ENCODE peak calls at places on chromosomes 2 and 18, in four cellular contexts. I is HepG2, B is SK-N-SH, Z is H1. E is an unnamed sample.

GRCh38 chr2:19355931-19356544 is 2.4 kb downstream of the OSR1 start:
- DNase-seq in B (peak; percentile 61), Z (no peak), I (no peak), E (no peak)

GRCh38 chr2:36163520-36164239 is 191.9 kb upstream of the CRIM1 start:
- DNase-seq in Z (no peak), B (no peak), I (no peak), E (no peak)

GRCh38 chr2:226320073-226320948 is 479.3 kb downstream of the IRS1 start:
- DNase-seq in I (no peak), Z (no peak), B (no peak), E (no peak)

GRCh38 chr2:332592-332991 is 44.7 kb upstream of the ALKAL2 start:
- DNase-seq in B (no peak), I (no peak), Z (no peak), E (no peak)

GRCh38 chr2:202718614-202719013 is 83.8 kb downstream of the FAM117B start:
- DNase-seq in B (peak; percentile 36), Z (no peak), I (peak; percentile 43), E (no peak)

GRCh38 chr18:75582406-75582821 is 154.9 kb upstream of the SMIM21 start:
- DNase-seq in I (no peak), B (no peak), Z (no peak), E (no peak)

GRCh38 chr18:69400976-69401474 is 337 bp downstream of the DOK6 start:
- DNase-seq in Z (peak; percentile 62), B (peak; percentile 81), I (no peak), E (no peak)

GRCh38 chr2:160085662-160086061 is 23.2 kb upstream of the PLA2R1 start:
- DNase-seq in I (no peak), B (no peak), Z (no peak), E (no peak)

GRCh38 chr2:241773511-241774418 is 2.9 kb upstream of the GAL3ST2 start:
- DNase-seq in Z (peak; percentile 45), B (peak; percentile 39), I (peak; percentile 71), E (no peak)

GRCh38 chr18:8990276-8991031 is 112.0 kb upstream of the NDUFV2 start:
- DNase-seq in I (no peak), Z (no peak), B (no peak), E (no peak)

GRCh38 chr2:43276962-43277383 is 50.6 kb upstream of the ZFP36L2 start:
- DNase-seq in B (peak; percentile 56), I (no peak), Z (no peak), E (no peak)

GRCh38 chr18:76490701-76491171 is 4.3 kb downstream of the ZNF516 start:
- DNase-seq in I (no peak), Z (no peak), B (peak; percentile 44), E (no peak)

GRCh38 chr2:68251855-68252406 is 401 bp downstream of the PPP3R1 start:
- DNase-seq in Z (peak; percentile 57), I (no peak), B (peak; percentile 71), E (no peak)

GRCh38 chr18:987325-988186 is 82.9 kb downstream of the ADCYAP1 start:
- DNase-seq in Z (no peak), I (no peak), B (no peak), E (no peak)
- TF ChIP-seq TCF12 in Z (no peak), I (no peak), B (no peak), E (no peak)

GRCh38 chr18:26863122-26863879 is 2.2 kb downstream of the AQP4 start:
- DNase-seq in B (peak; percentile 78), I (no peak), Z (peak; percentile 78), E (no peak)
- TF ChIP-seq TCF12 in B (no peak), I (no peak), Z (no peak), E (no peak)

GRCh38 chr2:238166391-238167343 is 7.9 kb downstream of the ERFE start:
- DNase-seq in I (no peak), Z (no peak), B (peak; percentile 25), E (no peak)
- TF ChIP-seq TCF12 in I (no peak), Z (no peak), B (no peak), E (no peak)

DNA sequence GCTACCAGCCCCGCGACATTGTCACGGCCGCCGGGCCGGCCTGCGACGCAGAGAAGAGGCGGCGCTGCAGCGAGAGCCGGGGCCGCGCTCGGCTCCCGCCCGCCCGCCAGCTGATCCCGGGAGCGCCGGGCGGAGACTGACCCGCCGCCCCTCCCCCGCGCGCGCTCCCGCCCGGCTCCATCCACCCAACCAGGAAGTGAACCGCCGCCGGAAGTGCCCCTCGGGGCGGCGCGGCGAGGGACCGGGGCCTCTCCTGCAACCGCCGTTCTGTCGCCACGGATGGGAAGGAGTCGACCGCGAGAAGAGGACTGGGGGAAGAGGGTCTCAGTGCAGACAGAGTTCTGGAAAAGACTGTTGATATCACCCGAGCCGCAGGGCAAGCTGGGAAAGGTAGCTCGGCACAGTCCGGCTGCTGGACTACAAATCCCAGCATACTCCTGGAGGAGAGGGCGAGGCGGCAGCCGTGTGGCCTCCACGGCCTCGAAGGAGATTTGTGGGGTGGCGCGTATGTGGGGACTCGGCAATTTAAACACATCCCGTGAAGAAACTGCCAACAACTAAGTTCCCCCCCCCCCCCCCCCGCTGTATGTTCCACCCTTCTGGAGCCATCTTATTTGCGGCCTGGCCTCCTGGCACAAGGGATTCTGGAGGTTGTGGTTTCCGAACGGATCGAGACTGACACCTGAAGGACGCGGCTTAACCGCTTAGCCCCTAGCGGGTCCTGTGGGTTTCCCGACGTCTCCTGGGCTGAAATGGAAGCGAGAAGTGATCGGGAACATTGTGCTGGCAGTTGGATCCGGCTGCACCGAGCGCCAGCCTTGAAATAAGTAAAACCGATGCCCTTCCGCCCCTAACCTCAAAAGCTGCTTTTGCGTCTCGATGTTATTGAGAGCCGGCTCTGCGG is at the start of gene AAK1:
- DNase-seq in B (peak; percentile 95), I (peak; percentile 83), Z (peak; percentile 90), E (peak; percentile 68)
- TF ChIP-seq TCF12 in B (no peak), I (no peak), Z (no peak), E (no peak)

DNA sequence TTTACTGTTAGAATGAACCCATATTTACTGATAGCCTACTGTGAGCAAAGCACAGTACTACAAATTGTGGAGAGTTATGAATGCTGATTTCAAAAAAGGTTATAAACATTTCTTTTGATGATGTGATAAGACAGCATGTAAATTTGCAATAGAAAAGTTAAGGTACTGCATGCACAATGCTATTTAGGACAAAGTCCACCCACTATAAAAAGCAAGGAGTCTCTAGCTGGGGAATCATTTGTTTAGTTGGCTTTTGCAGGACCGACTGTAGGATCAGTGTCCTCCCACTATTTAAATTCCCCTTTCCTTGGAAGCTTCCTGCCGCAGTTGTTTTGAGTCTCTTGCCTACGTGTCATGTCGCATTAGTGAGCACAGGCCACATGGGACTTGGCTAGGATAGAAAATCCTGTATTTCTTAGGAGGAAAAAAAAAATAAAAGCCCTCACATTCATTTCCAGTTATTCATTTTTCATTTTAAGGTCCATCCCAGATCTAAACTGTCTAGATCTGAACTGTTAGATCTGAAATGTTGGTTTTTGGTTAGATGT is 13.1 kb downstream of the QPCT start:
- DNase-seq in Z (no peak), I (no peak), B (no peak), E (no peak)
- TF ChIP-seq TCF12 in Z (no peak), I (no peak), B (no peak), E (no peak)

GRCh38 chr2:17646096-17646554 is 105.6 kb downstream of the VSNL1 start:
- DNase-seq in B (peak; percentile 64), I (peak; percentile 83), Z (no peak), E (peak; percentile 45)

GRCh38 chr2:17643031-17643615 is 102.6 kb downstream of the VSNL1 start:
- DNase-seq in B (no peak), I (peak; percentile 22), Z (peak; percentile 36), E (no peak)

GRCh38 chr2:17646838-17647701 is 106.5 kb downstream of the SMC6 start:
- DNase-seq in Z (no peak), B (no peak), I (no peak), E (no peak)

GRCh38 chr2:17648571-17648970 is 105.0 kb downstream of the SMC6 start:
- DNase-seq in Z (no peak), B (no peak), I (no peak), E (no peak)

GRCh38 chr2:17644997-17645715 is 104.7 kb downstream of the VSNL1 start:
- DNase-seq in Z (no peak), B (no peak), I (no peak), E (no peak)
- TF ChIP-seq TCF12 in Z (no peak), B (no peak), I (no peak), E (no peak)

E was measured in GM12878.